ENCODE peak calls at places on chromosomes 12 and 14, in five cellular contexts. X is Right ventricle myocardium superior, B is Panc1, N is cardiac muscle cell, G is iris pigment epithelial cell. D is an unnamed sample.

GRCh38 chr12:92270501-92270900 is 124.9 kb upstream of the BTG1 start:
- DNase-seq in X (no peak), B (no peak), N (no peak), G (no peak), D (no peak)

GRCh38 chr12:2754208-2754607 is 40.6 kb upstream of the FKBP4 start:
- DNase-seq in X (no peak), B (no peak), N (no peak), G (no peak), D (no peak)

GRCh38 chr12:100612557-100612956 is 39.1 kb downstream of the GAS2L3 start:
- DNase-seq in X (no peak), B (no peak), N (no peak), G (peak; percentile 4), D (no peak)

GRCh38 chr14:100440207-100440631 is 117.1 kb downstream of the SLC25A47 start:
- DNase-seq in X (peak; percentile 84), B (peak; percentile 45), N (peak; percentile 70), G (peak; percentile 72), D (no peak)

GRCh38 chr12:97701901-97702300 is 239.3 kb downstream of the RMST start:
- DNase-seq in X (no peak), B (no peak), N (no peak), G (no peak), D (no peak)

GRCh38 chr12:5226581-5226980 is 182.9 kb downstream of the KCNA5 start:
- DNase-seq in X (no peak), B (no peak), N (no peak), G (no peak), D (no peak)

GRCh38 chr12:31227401-31227981 is 98.5 kb downstream of the SINHCAF start:
- DNase-seq in X (no peak), B (no peak), N (no peak), G (no peak), D (no peak)

GRCh38 chr12:75103822-75104221 is 105.8 kb downstream of the KCNC2 start:
- DNase-seq in X (no peak), B (no peak), N (no peak), G (no peak), D (no peak)

GRCh38 chr12:13980548-13981295 is 680 bp downstream of the GRIN2B start:
- DNase-seq in X (no peak), B (no peak), N (peak; percentile 31), G (no peak), D (no peak)